ENCODE peak calls at places on chromosomes 6 and 20, in eight cellular contexts. B is HAP-1, F is GOT3, Y is osteoblast, O is T-helper 22 cell, K is lower lobe of right lung, U is colonic mucosa, H is non-pigmented ciliary epithelial cell. P is an unnamed sample.

GRCh38 chr6:107235521-107235920 is 120.2 kb upstream of the BEND3 start:
- DNase-seq in H (no peak), F (no peak), U (no peak), O (no peak), B (no peak), K (no peak), Y (no peak), P (no peak)

GRCh38 chr6:52834481-52834880 is 6.1 kb downstream of the GSTA5 start:
- DNase-seq in Y (peak), H (no peak), K (no peak), O (no peak), U (no peak), F (no peak), B (no peak), P (no peak)

GRCh38 chr6:29620629-29621028 is 12.4 kb downstream of the GABBR1 start:
- DNase-seq in F (no peak), H (no peak), B (no peak), Y (no peak), K (no peak), O (no peak), U (no peak), P (no peak)

GRCh38 chr6:139538366-139538765 is 163.9 kb upstream of the CITED2 start:
- DNase-seq in O (no peak), K (no peak), B (no peak), F (no peak), U (no peak), Y (no peak), H (no peak), P (no peak)

GRCh38 chr20:57834306-57834863 is 124.6 kb upstream of the PMEPA1 start:
- DNase-seq in Y (peak), B (no peak), U (no peak), K (no peak), O (no peak), H (no peak), F (no peak), P (no peak)

GRCh38 chr6:21491955-21492354 is 101.6 kb upstream of the SOX4 start:
- DNase-seq in Y (no peak), F (no peak), U (no peak), B (no peak), K (no peak), H (no peak), O (no peak), P (no peak)

GRCh38 chr6:150681992-150682391 is 82.3 kb downstream of the PLEKHG1 start:
- DNase-seq in B (no peak), F (no peak), O (no peak), K (no peak), H (no peak), Y (no peak), U (no peak), P (no peak)

GRCh38 chr6:11785953-11786579 is 7.5 kb upstream of the ADTRP start:
- DNase-seq in U (peak), Y (peak), B (no peak), H (no peak), O (peak), F (no peak), K (no peak), P (no peak)

GRCh38 chr20:50450961-50451752 is 59.0 kb upstream of the PTPN1 start:
- DNase-seq in Y (peak), K (no peak), H (no peak), F (no peak), O (no peak), U (no peak), B (no peak), P (no peak)

GRCh38 chr20:44997668-44998067 is 31.4 kb downstream of the STK4 start:
- DNase-seq in O (no peak), Y (no peak), B (no peak), U (no peak), F (no peak), H (no peak), K (no peak), P (no peak)

GRCh38 chr6:45293306-45293705 is 34.8 kb upstream of the RUNX2 start:
- DNase-seq in B (peak), U (no peak), F (no peak), K (no peak), Y (no peak), H (no peak), O (no peak), P (no peak)

GRCh38 chr20:41694796-41695195 is 76.6 kb upstream of the CHD6 start:
- DNase-seq in F (no peak), B (no peak), U (no peak), H (no peak), O (no peak), K (no peak), Y (no peak), P (no peak)

GRCh38 chr6:80622641-80623040 is 516.2 kb downstream of the BCKDHB start:
- DNase-seq in K (peak), H (no peak), B (no peak), Y (no peak), O (no peak), U (no peak), F (no peak), P (no peak)

GRCh38 chr6:26056583-26057350 is 30.5 kb upstream of the HFE start:
- DNase-seq in H (no peak), O (no peak), U (peak), B (no peak), Y (no peak), F (no peak), K (no peak), P (no peak)

GRCh38 chr6:129331450-129332138 is 378.4 kb downstream of the ARHGAP18 start:
- DNase-seq in O (no peak), Y (peak), U (no peak), B (no peak), F (no peak), H (peak), K (no peak), P (no peak)

GRCh38 chr6:142627474-142627873 is 317.5 kb downstream of the HIVEP2 start:
- DNase-seq in O (no peak), F (no peak), Y (no peak), B (no peak), H (no peak), K (no peak), U (no peak), P (no peak)

GRCh38 chr20:32112862-32113261 is 3.3 kb downstream of the TM9SF4 start:
- DNase-seq in O (no peak), B (no peak), H (no peak), Y (no peak), F (no peak), U (peak), K (peak), P (no peak)

GRCh38 chr6:41159415-41160082 is 3.4 kb downstream of the TREM2 start:
- DNase-seq in U (no peak), F (no peak), Y (no peak), H (no peak), K (no peak), B (no peak), O (no peak), P (no peak)

GRCh38 chr20:60121903-60122302 is 163.7 kb downstream of the CDH26 start:
- DNase-seq in F (no peak), H (no peak), U (no peak), Y (no peak), O (no peak), B (no peak), K (no peak), P (no peak)

GRCh38 chr6:148517518-148517917 is 174.9 kb downstream of the SASH1 start:
- DNase-seq in O (no peak), B (no peak), H (no peak), Y (no peak), K (no peak), U (no peak), F (no peak), P (no peak)

GRCh38 chr20:12173333-12173732 is 255.6 kb downstream of the BTBD3 start:
- DNase-seq in H (no peak), Y (no peak), U (no peak), O (no peak), K (no peak), F (no peak), B (no peak), P (no peak)

GRCh38 chr20:57877131-57877784 is 167.4 kb upstream of the PMEPA1 start:
- DNase-seq in O (no peak), K (no peak), Y (no peak), U (no peak), F (no peak), B (no peak), H (no peak), P (no peak)

GRCh38 chr20:24051160-24051559 is 62.6 kb upstream of the GGTLC1 start:
- DNase-seq in U (no peak), O (no peak), F (no peak), K (no peak), B (no peak), Y (no peak), H (no peak), P (no peak)

GRCh38 chr6:55953384-55953783 is 78.0 kb upstream of the BMP5 start:
- DNase-seq in Y (no peak), H (peak), K (no peak), O (no peak), U (no peak), B (peak), F (no peak), P (no peak)

GRCh38 chr20:41149679-41150131 is 12.4 kb downstream of the PLCG1 start:
- DNase-seq in F (no peak), U (peak), B (no peak), Y (peak), H (no peak), O (no peak), K (peak), P (no peak)

GRCh38 chr6:109344226-109344625 is 38.0 kb downstream of the CD164 start:
- DNase-seq in U (no peak), B (no peak), Y (no peak), K (no peak), H (no peak), O (no peak), F (no peak), P (no peak)

GRCh38 chr20:23624307-23624706 is 13.4 kb downstream of the CST3 start:
- DNase-seq in O (no peak), B (no peak), H (no peak), Y (no peak), U (no peak), K (no peak), F (no peak), P (no peak)

GRCh38 chr20:11919571-11919970 is 1.9 kb downstream of the BTBD3 start:
- DNase-seq in O (no peak), H (no peak), F (no peak), U (no peak), Y (no peak), B (no peak), K (no peak), P (no peak)

GRCh38 chr6:16355699-16356481 is 117.5 kb downstream of the GMPR start:
- DNase-seq in U (no peak), F (no peak), B (no peak), Y (no peak), O (no peak), H (no peak), K (no peak), P (no peak)

GRCh38 chr6:139161817-139162284 is 27.0 kb downstream of the HECA start:
- DNase-seq in F (no peak), K (no peak), Y (no peak), B (no peak), O (peak), H (no peak), U (no peak), P (no peak)

GRCh38 chr6:69349776-69350175 is 447.0 kb downstream of the LMBRD1 start:
- DNase-seq in H (no peak), B (no peak), Y (peak), K (peak), U (no peak), F (no peak), O (no peak), P (no peak)

GRCh38 chr20:18414140-18414539 is 52.7 kb downstream of the DZANK1 start:
- DNase-seq in U (no peak), K (no peak), H (no peak), B (no peak), O (no peak), F (no peak), Y (no peak), P (no peak)

GRCh38 chr20:60246751-60247150 is 288.5 kb downstream of the CDH26 start:
- DNase-seq in O (no peak), F (no peak), K (no peak), U (no peak), B (no peak), Y (no peak), H (no peak), P (no peak)

GRCh38 chr6:2353412-2354137 is 108.2 kb upstream of the GMDS start:
- DNase-seq in Y (peak), B (peak), F (no peak), K (no peak), O (no peak), H (peak), U (peak), P (peak)

GRCh38 chr20:18686696-18687095 is 98.8 kb downstream of the DTD1 start:
- DNase-seq in O (no peak), F (no peak), B (no peak), Y (no peak), H (no peak), K (no peak), U (no peak), P (no peak)